ENCODE peak calls at places on chromosome 20, in six cellular contexts. One of them, this sample, is unnamed.

GRCh38 chr20:2507875-2508630 is 662 bp downstream of the ZNF343 start:
- DNase-seq in cardiac muscle cell: peak
- DNase-seq in T-helper 9 cell: no peak
- DNase-seq in NCI-H2171 treated with DMSO at 0.1 percent for 48 hours: no peak
- DNase-seq in heart right ventricle: peak
- DNase-seq in stimulated activated CD8-positive, alpha-beta memory T cell treated with anti-CD3 and anti-CD28 coated beads, Interleukin-7, amount 100 ng/mL, for 1 hour: no peak
- DNase-seq in this sample: no peak

GRCh38 chr20:37348643-37349516 is 2.9 kb downstream of the SRC start:
- DNase-seq in cardiac muscle cell: no peak
- DNase-seq in T-helper 9 cell: no peak
- DNase-seq in NCI-H2171 treated with DMSO at 0.1 percent for 48 hours: no peak
- DNase-seq in heart right ventricle: no peak
- DNase-seq in stimulated activated CD8-positive, alpha-beta memory T cell treated with anti-CD3 and anti-CD28 coated beads, Interleukin-7, amount 100 ng/mL, for 1 hour: no peak
- DNase-seq in this sample: no peak

GRCh38 chr20:45822863-45823262 is 4.2 kb downstream of the TNNC2 start:
- DNase-seq in cardiac muscle cell: no peak
- DNase-seq in T-helper 9 cell: no peak
- DNase-seq in NCI-H2171 treated with DMSO at 0.1 percent for 48 hours: peak
- DNase-seq in heart right ventricle: no peak
- DNase-seq in stimulated activated CD8-positive, alpha-beta memory T cell treated with anti-CD3 and anti-CD28 coated beads, Interleukin-7, amount 100 ng/mL, for 1 hour: no peak
- DNase-seq in this sample: no peak

GRCh38 chr20:37095108-37095608 is 639 bp downstream of the RBL1 start:
- DNase-seq in cardiac muscle cell: no peak
- DNase-seq in T-helper 9 cell: peak
- DNase-seq in NCI-H2171 treated with DMSO at 0.1 percent for 48 hours: no peak
- DNase-seq in heart right ventricle: no peak
- DNase-seq in stimulated activated CD8-positive, alpha-beta memory T cell treated with anti-CD3 and anti-CD28 coated beads, Interleukin-7, amount 100 ng/mL, for 1 hour: no peak
- DNase-seq in this sample: no peak

GRCh38 chr20:32429745-32430360 is 71.7 kb downstream of the ASXL1 start:
- DNase-seq in cardiac muscle cell: no peak
- DNase-seq in T-helper 9 cell: no peak
- DNase-seq in NCI-H2171 treated with DMSO at 0.1 percent for 48 hours: no peak
- DNase-seq in heart right ventricle: no peak
- DNase-seq in stimulated activated CD8-positive, alpha-beta memory T cell treated with anti-CD3 and anti-CD28 coated beads, Interleukin-7, amount 100 ng/mL, for 1 hour: no peak
- DNase-seq in this sample: no peak

GRCh38 chr20:63978319-63979220 is 872 bp downstream of the SAMD10 start:
- DNase-seq in cardiac muscle cell: peak
- DNase-seq in T-helper 9 cell: peak
- DNase-seq in NCI-H2171 treated with DMSO at 0.1 percent for 48 hours: no peak
- DNase-seq in heart right ventricle: peak
- DNase-seq in stimulated activated CD8-positive, alpha-beta memory T cell treated with anti-CD3 and anti-CD28 coated beads, Interleukin-7, amount 100 ng/mL, for 1 hour: no peak
- DNase-seq in this sample: no peak

GRCh38 chr20:363319-364078 is 16.6 kb downstream of the NRSN2 start:
- DNase-seq in cardiac muscle cell: no peak
- DNase-seq in T-helper 9 cell: no peak
- DNase-seq in NCI-H2171 treated with DMSO at 0.1 percent for 48 hours: no peak
- DNase-seq in heart right ventricle: no peak
- DNase-seq in stimulated activated CD8-positive, alpha-beta memory T cell treated with anti-CD3 and anti-CD28 coated beads, Interleukin-7, amount 100 ng/mL, for 1 hour: no peak
- DNase-seq in this sample: no peak

GRCh38 chr20:36465109-36466080 is 75.9 kb upstream of the MYL9 start:
- DNase-seq in cardiac muscle cell: peak
- DNase-seq in T-helper 9 cell: peak
- DNase-seq in NCI-H2171 treated with DMSO at 0.1 percent for 48 hours: peak
- DNase-seq in heart right ventricle: no peak
- DNase-seq in stimulated activated CD8-positive, alpha-beta memory T cell treated with anti-CD3 and anti-CD28 coated beads, Interleukin-7, amount 100 ng/mL, for 1 hour: no peak
- DNase-seq in this sample: peak

GRCh38 chr20:15528386-15529111 is 1044.7 kb downstream of the KIF16B start:
- DNase-seq in cardiac muscle cell: no peak
- DNase-seq in T-helper 9 cell: no peak
- DNase-seq in NCI-H2171 treated with DMSO at 0.1 percent for 48 hours: no peak
- DNase-seq in heart right ventricle: no peak
- DNase-seq in stimulated activated CD8-positive, alpha-beta memory T cell treated with anti-CD3 and anti-CD28 coated beads, Interleukin-7, amount 100 ng/mL, for 1 hour: no peak
- DNase-seq in this sample: no peak

GRCh38 chr20:11901127-11901526 is 16.6 kb upstream of the BTBD3 start:
- DNase-seq in cardiac muscle cell: peak
- DNase-seq in T-helper 9 cell: no peak
- DNase-seq in NCI-H2171 treated with DMSO at 0.1 percent for 48 hours: no peak
- DNase-seq in heart right ventricle: no peak
- DNase-seq in stimulated activated CD8-positive, alpha-beta memory T cell treated with anti-CD3 and anti-CD28 coated beads, Interleukin-7, amount 100 ng/mL, for 1 hour: no peak
- DNase-seq in this sample: no peak

GRCh38 chr20:37902504-37903313 is at the start of gene VSTM2L:
- DNase-seq in cardiac muscle cell: peak
- DNase-seq in T-helper 9 cell: no peak
- DNase-seq in NCI-H2171 treated with DMSO at 0.1 percent for 48 hours: peak
- DNase-seq in heart right ventricle: no peak
- DNase-seq in stimulated activated CD8-positive, alpha-beta memory T cell treated with anti-CD3 and anti-CD28 coated beads, Interleukin-7, amount 100 ng/mL, for 1 hour: no peak
- DNase-seq in this sample: no peak

GRCh38 chr20:22453244-22454080 is 130.9 kb downstream of the FOXA2 start:
- DNase-seq in cardiac muscle cell: peak
- DNase-seq in T-helper 9 cell: no peak
- DNase-seq in NCI-H2171 treated with DMSO at 0.1 percent for 48 hours: peak
- DNase-seq in heart right ventricle: no peak
- DNase-seq in stimulated activated CD8-positive, alpha-beta memory T cell treated with anti-CD3 and anti-CD28 coated beads, Interleukin-7, amount 100 ng/mL, for 1 hour: no peak
- DNase-seq in this sample: no peak

GRCh38 chr20:36549942-36550796 is 8.8 kb downstream of the MYL9 start:
- DNase-seq in cardiac muscle cell: peak
- DNase-seq in T-helper 9 cell: no peak
- DNase-seq in NCI-H2171 treated with DMSO at 0.1 percent for 48 hours: no peak
- DNase-seq in heart right ventricle: peak
- DNase-seq in stimulated activated CD8-positive, alpha-beta memory T cell treated with anti-CD3 and anti-CD28 coated beads, Interleukin-7, amount 100 ng/mL, for 1 hour: no peak
- DNase-seq in this sample: no peak

GRCh38 chr20:49674383-49675352 is 39.0 kb downstream of the B4GALT5 start:
- DNase-seq in cardiac muscle cell: peak
- DNase-seq in T-helper 9 cell: no peak
- DNase-seq in NCI-H2171 treated with DMSO at 0.1 percent for 48 hours: no peak
- DNase-seq in heart right ventricle: no peak
- DNase-seq in stimulated activated CD8-positive, alpha-beta memory T cell treated with anti-CD3 and anti-CD28 coated beads, Interleukin-7, amount 100 ng/mL, for 1 hour: no peak
- DNase-seq in this sample: no peak

This sample was measured in tibial nerve.